ENCODE peak calls at places on chromosomes 13 and 19, in seven cellular contexts. N is T-helper 1 cell; J is A549; H is GM18507; D is naive thymus-derived CD8-positive, alpha-beta T cell; X is H54; L is ascending aorta. E is an unnamed sample.

GRCh38 chr13:113802761-113803160 is 43.7 kb downstream of the TMEM255B start:
- DNase-seq in N (no peak), D (no peak), L (no peak), J (no peak), H (no peak), X (no peak), E (no peak)

GRCh38 chr19:7783991-7784421 is 21.0 kb downstream of the CLEC4M start:
- DNase-seq in N (no peak), X (peak), L (no peak), D (no peak), J (peak), H (no peak), E (no peak)

GRCh38 chr13:22041741-22042140 is 370.9 kb downstream of the FGF9 start:
- DNase-seq in J (no peak), D (no peak), L (no peak), H (no peak), X (no peak), N (no peak), E (no peak)

GRCh38 chr13:89568746-89569145 is 1778.7 kb upstream of the MIR17HG start:
- DNase-seq in D (no peak), N (no peak), J (no peak), H (no peak), X (no peak), L (no peak), E (no peak)

GRCh38 chr19:8615813-8616596 is 5.5 kb upstream of the ADAMTS10 start:
- DNase-seq in N (peak), H (no peak), D (peak), J (no peak), X (no peak), L (no peak), E (peak)

GRCh38 chr19:40605201-40605971 is 4.2 kb downstream of the LTBP4 start:
- DNase-seq in X (peak), L (no peak), H (peak), D (peak), N (peak), J (peak), E (peak)

GRCh38 chr19:38544569-38545315 is 73.0 kb downstream of the MAP4K1 start:
- DNase-seq in D (no peak), X (no peak), H (peak), L (no peak), J (no peak), N (no peak), E (peak)

GRCh38 chr13:27665333-27665732 is 43.6 kb downstream of the POLR1D start:
- DNase-seq in N (no peak), J (no peak), X (no peak), L (no peak), D (no peak), H (no peak), E (no peak)

GRCh38 chr13:78404961-78405360 is 198.4 kb downstream of the POU4F1 start:
- DNase-seq in N (no peak), X (no peak), D (no peak), J (no peak), H (no peak), L (no peak), E (no peak)

GRCh38 chr19:44615529-44616247 is 2.3 kb downstream of the IGSF23 start:
- DNase-seq in H (no peak), X (no peak), N (no peak), L (no peak), J (no peak), D (no peak), E (no peak)

GRCh38 chr13:71644579-71644978 is 222.4 kb downstream of the DACH1 start:
- DNase-seq in N (no peak), J (no peak), H (no peak), X (no peak), L (no peak), D (no peak), E (no peak)

GRCh38 chr13:67069117-67069767 is 160.9 kb downstream of the PCDH9 start:
- DNase-seq in H (no peak), X (no peak), N (no peak), L (no peak), J (peak), D (no peak), E (no peak)

GRCh38 chr19:20423381-20424207 is 142.0 kb downstream of the ZNF737 start:
- DNase-seq in N (peak), J (no peak), X (no peak), H (no peak), D (no peak), L (peak), E (peak)

GRCh38 chr19:35135389-35135909 is 590 bp upstream of the LGI4 start:
- DNase-seq in H (peak), X (peak), D (peak), L (no peak), J (peak), N (peak), E (peak)

GRCh38 chr13:44425815-44426078 is 52.1 kb downstream of the SERP2 start:
- DNase-seq in D (no peak), X (no peak), J (no peak), L (no peak), N (no peak), H (no peak), E (no peak)

GRCh38 chr13:80296638-80297037 is 44.3 kb downstream of the SPRY2 start:
- DNase-seq in L (no peak), H (no peak), D (no peak), N (no peak), X (no peak), J (no peak), E (no peak)

GRCh38 chr19:13689050-13689449 is 75.3 kb upstream of the MRI1 start:
- DNase-seq in J (no peak), N (no peak), X (no peak), L (no peak), H (peak), D (no peak), E (no peak)

GRCh38 chr19:12997225-12997966 is 2.1 kb downstream of the NFIX start:
- DNase-seq in D (no peak), L (no peak), X (no peak), J (no peak), N (no peak), H (no peak), E (no peak)

GRCh38 chr19:39407644-39408391 is 1.2 kb downstream of the ZFP36 start:
- DNase-seq in N (peak), J (no peak), H (no peak), L (no peak), D (peak), X (no peak), E (peak)

GRCh38 chr19:47187023-47187655 is 43.9 kb downstream of the BBC3 start:
- DNase-seq in D (peak), N (no peak), L (no peak), H (no peak), J (no peak), X (no peak), E (no peak)

GRCh38 chr19:49459388-49459787 is 6.4 kb downstream of the ALDH16A1 start:
- DNase-seq in X (no peak), H (no peak), J (no peak), D (no peak), L (no peak), N (no peak), E (no peak)

GRCh38 chr13:100828226-100828625 is 153.6 kb upstream of the TMTC4 start:
- DNase-seq in D (no peak), H (no peak), X (no peak), N (no peak), L (no peak), J (no peak), E (no peak)

GRCh38 chr19:5805465-5806132 is 732 bp downstream of the NRTN start:
- DNase-seq in D (peak), J (peak), L (no peak), X (peak), H (no peak), N (peak), E (peak)

GRCh38 chr19:45498411-45499195 is at the start of gene PPM1N:
- DNase-seq in D (peak), L (no peak), N (peak), X (no peak), H (no peak), J (no peak), E (peak)

GRCh38 chr19:4089400-4089908 is 22.8 kb upstream of the ZBTB7A start:
- DNase-seq in D (peak), X (no peak), N (peak), J (no peak), H (no peak), L (no peak), E (peak)

GRCh38 chr13:40164137-40164536 is 502.3 kb downstream of the FOXO1 start:
- DNase-seq in X (peak), N (no peak), L (no peak), J (peak), H (no peak), D (no peak), E (no peak)

GRCh38 chr19:10450853-10451609 is 30.7 kb downstream of the PDE4A start:
- DNase-seq in H (no peak), L (no peak), D (no peak), X (peak), J (peak), N (no peak), E (no peak)